ENCODE peak calls at places on chromosomes 13 and 19, in eight cellular contexts. L is fibroblast of lung, K is body of pancreas, F is thoracic aorta, T is stomach, X is choroid plexus epithelial cell, E is Calu3, R is hepatocyte. J is an unnamed sample.
A peak's percentile ranks its signal among the peaks of the same experiment; 100 is the strongest.

GRCh38 chr19:18164072-18164471 is 9.5 kb upstream of the IFI30 start:
- DNase-seq in T (no peak), X (no peak), L (no peak), R (no peak), E (no peak), K (no peak), F (no peak), J (no peak)

GRCh38 chr13:51895906-51896888 is 34.4 kb downstream of the CCDC70 start:
- DNase-seq in E (peak; percentile 61), X (peak; percentile 84), L (peak; percentile 50), K (peak; percentile 60), T (peak; percentile 67), R (peak; percentile 68), F (no peak), J (peak; percentile 20)

GRCh38 chr13:112711528-112712265 is 21.9 kb downstream of the ATP11A start:
- DNase-seq in F (peak; percentile 74), X (peak; percentile 87), L (peak; percentile 98), R (peak; percentile 95), K (peak; percentile 85), T (peak; percentile 74), E (peak; percentile 43), J (peak; percentile 93)

GRCh38 chr19:35742121-35742724 is at the start of gene IGFLR1:
- DNase-seq in F (no peak), T (peak; percentile 44), K (no peak), E (no peak), X (no peak), R (no peak), L (no peak), J (no peak)

GRCh38 chr19:4504297-4504701 is 14.0 kb downstream of the PLIN4 start:
- DNase-seq in R (no peak), T (no peak), K (no peak), L (no peak), X (no peak), E (no peak), F (no peak), J (no peak)

GRCh38 chr13:36030670-36031331 is 100.4 kb downstream of the DCLK1 start:
- DNase-seq in F (no peak), R (peak; percentile 15), E (no peak), T (no peak), K (no peak), X (peak; percentile 90), L (peak; percentile 93), J (peak; percentile 25)

GRCh38 chr19:11092181-11092538 is 2.9 kb downstream of the LDLR start:
- DNase-seq in T (no peak), E (no peak), F (no peak), L (peak; percentile 72), R (no peak), X (peak; percentile 75), K (peak; percentile 66), J (no peak)

GRCh38 chr13:81487151-81487550 is 1146.2 kb upstream of the SPRY2 start:
- DNase-seq in R (peak; percentile 52), F (no peak), K (peak; percentile 19), X (peak; percentile 81), E (peak; percentile 0), T (no peak), L (no peak), J (no peak)

GRCh38 chr13:26914624-26915023 is 154.0 kb upstream of the GPR12 start:
- DNase-seq in X (peak; percentile 10), L (peak; percentile 13), R (no peak), K (no peak), F (no peak), E (no peak), T (no peak), J (no peak)

GRCh38 chr19:6278740-6279619 is 795 bp downstream of the MLLT1 start:
- DNase-seq in L (no peak), K (no peak), X (no peak), R (peak; percentile 38), T (no peak), E (no peak), F (no peak), J (no peak)

GRCh38 chr13:98157609-98158008 is 14.7 kb downstream of the FARP1 start:
- DNase-seq in F (no peak), L (no peak), X (no peak), E (no peak), R (no peak), T (no peak), K (no peak), J (no peak)

GRCh38 chr13:33123066-33123940 is 107.1 kb downstream of the KL start:
- DNase-seq in F (no peak), R (no peak), T (no peak), L (peak; percentile 75), X (peak; percentile 38), E (no peak), K (no peak), J (no peak)

GRCh38 chr13:46586766-46587509 is 34.0 kb downstream of the LRCH1 start:
- DNase-seq in K (no peak), X (no peak), L (peak; percentile 65), E (no peak), R (no peak), F (no peak), T (no peak), J (no peak)

GRCh38 chr13:30895773-30896172 is 10.3 kb upstream of the MEDAG start:
- DNase-seq in L (peak; percentile 91), K (peak; percentile 45), E (no peak), T (no peak), F (peak; percentile 64), X (peak; percentile 97), R (peak; percentile 72), J (peak; percentile 74)

GRCh38 chr19:53977991-53978731 is 13.3 kb upstream of the CACNG6 start:
- DNase-seq in T (no peak), R (peak; percentile 85), L (peak; percentile 90), X (peak; percentile 99), K (peak; percentile 31), E (no peak), F (peak; percentile 3), J (peak; percentile 32)

GRCh38 chr13:57865600-57866294 is 234.2 kb downstream of the PCDH17 start:
- DNase-seq in L (no peak), R (peak; percentile 62), E (no peak), X (no peak), K (no peak), T (no peak), F (no peak), J (no peak)

GRCh38 chr13:99620806-99621205 is 119.5 kb downstream of the TM9SF2 start:
- DNase-seq in E (no peak), L (no peak), F (no peak), R (no peak), X (no peak), T (no peak), K (no peak), J (no peak)

GRCh38 chr13:99619207-99619606 is 117.9 kb downstream of the TM9SF2 start:
- DNase-seq in E (no peak), L (no peak), T (no peak), K (no peak), F (no peak), X (no peak), R (no peak), J (no peak)

GRCh38 chr13:99614465-99614885 is 113.2 kb downstream of the TM9SF2 start:
- DNase-seq in T (peak; percentile 39), K (peak; percentile 62), R (peak; percentile 42), E (peak; percentile 3), L (no peak), X (peak; percentile 58), F (no peak), J (no peak)

GRCh38 chr13:99617474-99618255 is 116.4 kb downstream of the TM9SF2 start:
- DNase-seq in F (no peak), X (peak; percentile 87), T (no peak), E (peak; percentile 10), L (peak; percentile 35), R (peak; percentile 86), K (no peak), J (peak; percentile 69)
- TF ChIP-seq CTCF in F (peak; percentile 73), X (peak; percentile 96), T (no peak), E (no peak), L (peak; percentile 71), R (peak; percentile 81), K (no peak), J (peak; percentile 93)

GRCh38 chr13:84651288-84651687 is 769.0 kb upstream of the SLITRK1 start:
- DNase-seq in F (no peak), E (peak; percentile 17), X (peak; percentile 95), R (peak; percentile 41), T (no peak), K (peak; percentile 28), L (peak; percentile 91), J (no peak)

GRCh38 chr13:84641491-84641890 is 759.2 kb upstream of the SLITRK1 start:
- DNase-seq in K (no peak), L (peak; percentile 86), E (no peak), R (no peak), F (no peak), X (peak; percentile 38), T (no peak), J (no peak)

GRCh38 chr13:84648069-84648640 is 765.9 kb upstream of the SLITRK1 start:
- DNase-seq in K (no peak), E (no peak), T (no peak), X (no peak), F (no peak), L (no peak), R (no peak), J (no peak)

GRCh38 chr13:84649853-84650252 is 767.6 kb upstream of the SLITRK1 start:
- DNase-seq in E (no peak), R (no peak), K (no peak), X (no peak), F (no peak), L (peak; percentile 44), T (no peak), J (no peak)

GRCh38 chr13:84645196-84646071 is 763.2 kb upstream of the SLITRK1 start:
- DNase-seq in E (no peak), L (peak; percentile 92), F (no peak), T (no peak), X (peak; percentile 16), R (no peak), K (peak; percentile 17), J (peak; percentile 67)
- TF ChIP-seq CTCF in E (no peak), L (no peak), F (no peak), T (no peak), X (no peak), R (no peak), K (no peak), J (peak; percentile 21)

GRCh38 chr19:21912654-21913053 is 76.7 kb upstream of the ZNF43 start:
- DNase-seq in T (no peak), F (no peak), X (no peak), L (no peak), K (no peak), R (no peak), E (no peak), J (no peak)
- TF ChIP-seq CTCF in T (no peak), F (no peak), X (no peak), L (no peak), K (no peak), R (no peak), E (no peak), J (no peak)

DNA sequence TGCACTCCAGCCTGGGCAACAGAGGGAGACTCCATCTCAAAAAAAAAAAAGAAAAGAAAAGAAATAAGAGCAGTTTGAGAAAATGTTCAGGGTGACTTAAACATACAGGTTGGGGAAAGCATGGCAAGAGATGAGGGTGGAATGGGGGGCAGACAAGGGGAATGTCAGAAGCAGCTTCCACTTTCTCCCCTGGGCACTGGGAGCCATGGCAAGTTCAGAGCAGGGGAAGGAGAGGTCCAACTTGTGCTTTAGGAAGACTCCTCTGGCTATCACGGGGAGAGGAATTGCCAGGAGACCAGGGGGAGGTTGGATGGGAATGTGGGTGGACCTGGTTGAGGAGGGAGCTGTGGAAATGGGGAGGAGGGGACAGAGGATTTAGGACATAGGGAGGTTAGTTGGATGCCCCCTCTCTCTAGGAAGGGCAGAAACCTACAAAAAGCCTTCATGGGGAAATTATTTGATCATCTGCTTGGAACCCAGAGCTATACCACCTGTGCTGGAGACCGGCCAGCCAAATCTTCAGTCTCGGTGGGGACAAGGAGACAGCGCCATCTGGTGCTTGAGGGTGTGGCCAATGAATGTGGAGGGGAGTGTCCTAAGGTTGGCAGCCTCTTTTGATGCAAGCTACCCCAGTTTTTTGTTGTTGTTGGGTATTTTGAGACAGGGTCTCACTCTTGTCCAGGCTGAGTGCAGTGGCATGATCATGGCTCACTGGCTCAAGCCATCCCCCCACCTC is 7.3 kb upstream of the STRN4 start:
- DNase-seq in E (peak; percentile 60), L (no peak), R (peak; percentile 53), T (peak; percentile 75), F (no peak), K (peak; percentile 80), X (peak; percentile 43), J (no peak)
- TF ChIP-seq CTCF in E (no peak), L (no peak), R (peak; percentile 34), T (peak; percentile 47), F (no peak), K (peak; percentile 56), X (peak; percentile 62), J (peak; percentile 48)

J was measured in AG09309.